ENCODE peak calls at places on chromosomes 3 and 15, in five cellular contexts. W, C, R, H and V are unnamed samples.

GRCh38 chr15:71337197-71337845 is 222.1 kb downstream of the THSD4 start:
- DNase-seq in C (no peak), R (no peak), W (no peak), H (no peak), V (peak)

GRCh38 chr3:71616571-71617021 is 33.1 kb upstream of the FOXP1 start:
- DNase-seq in W (no peak), C (no peak), H (no peak), R (no peak), V (no peak)

GRCh38 chr3:151726016-151726415 is 7.7 kb upstream of the AADACL2 start:
- DNase-seq in H (no peak), R (peak), W (no peak), C (no peak), V (no peak)

GRCh38 chr3:11362600-11362999 is 90.4 kb downstream of the ATG7 start:
- DNase-seq in R (no peak), H (no peak), W (no peak), C (no peak), V (no peak)

GRCh38 chr15:72751751-72752455 is 31.7 kb downstream of the ADPGK start:
- DNase-seq in C (no peak), H (no peak), R (no peak), W (no peak), V (no peak)

GRCh38 chr15:67049351-67050044 is 15.9 kb upstream of the SMAD3 start:
- DNase-seq in W (peak), C (no peak), H (no peak), R (peak), V (no peak)

GRCh38 chr15:39429898-39430357 is 151.0 kb upstream of the THBS1 start:
- DNase-seq in W (no peak), H (no peak), C (no peak), R (peak), V (peak)

GRCh38 chr3:124781706-124782376 is 51.6 kb downstream of the UMPS start:
- DNase-seq in W (peak), H (no peak), C (no peak), R (no peak), V (no peak)

GRCh38 chr3:28651159-28651558 is 302.5 kb upstream of the AZI2 start:
- DNase-seq in R (no peak), W (no peak), H (no peak), C (no peak), V (no peak)

GRCh38 chr15:34733621-34734020 is 21.2 kb downstream of the GJD2 start:
- DNase-seq in H (no peak), W (no peak), R (no peak), C (no peak), V (no peak)

GRCh38 chr3:64008487-64008886 is 14.8 kb downstream of the PSMD6 start:
- DNase-seq in R (no peak), C (no peak), H (no peak), W (no peak), V (no peak)

GRCh38 chr15:98609144-98609852 is 39.0 kb upstream of the IGF1R start:
- DNase-seq in R (peak), W (no peak), H (no peak), C (no peak), V (peak)

GRCh38 chr3:24110051-24110450 is 165.0 kb downstream of the NR1D2 start:
- DNase-seq in W (no peak), H (no peak), R (no peak), C (no peak), V (no peak)

GRCh38 chr3:108106031-108106430 is 15.2 kb upstream of the CD47 start:
- DNase-seq in W (no peak), H (no peak), C (no peak), R (no peak), V (no peak)

GRCh38 chr15:78461171-78461881 is 23.3 kb downstream of the IREB2 start:
- DNase-seq in H (no peak), C (no peak), W (no peak), R (no peak), V (no peak)

GRCh38 chr3:16888785-16889607 is 4.2 kb downstream of the PLCL2 start:
- DNase-seq in H (no peak), R (no peak), W (no peak), C (no peak), V (no peak)

GRCh38 chr3:41290736-41291135 is 91.4 kb downstream of the CTNNB1 start:
- DNase-seq in R (no peak), C (no peak), H (no peak), W (no peak), V (no peak)

GRCh38 chr3:173395073-173395411 is 2.5 kb upstream of the NLGN1 start:
- DNase-seq in H (no peak), W (no peak), R (no peak), C (no peak), V (no peak)

GRCh38 chr3:135576786-135577185 is 388.7 kb upstream of the PPP2R3A start:
- DNase-seq in H (no peak), C (no peak), R (no peak), W (no peak), V (no peak)

GRCh38 chr3:56975562-56975961 is 84.9 kb upstream of the SPATA12 start:
- DNase-seq in W (no peak), C (no peak), R (no peak), H (no peak), V (no peak)

GRCh38 chr3:52193059-52193458 is 4.9 kb upstream of the ALAS1 start:
- DNase-seq in H (no peak), W (peak), C (no peak), R (peak), V (no peak)

GRCh38 chr15:75729304-75730069 is 16.8 kb upstream of the CSPG4 start:
- DNase-seq in W (no peak), R (no peak), H (no peak), C (no peak), V (no peak)

GRCh38 chr15:64865998-64866520 is 24.3 kb downstream of the PLEKHO2 start:
- DNase-seq in R (peak), C (no peak), H (no peak), W (peak), V (peak)

GRCh38 chr3:24060055-24060454 is 115.0 kb downstream of the NR1D2 start:
- DNase-seq in R (no peak), W (no peak), H (no peak), C (no peak), V (no peak)

GRCh38 chr15:52735231-52736089 is 54.7 kb downstream of the ONECUT1 start:
- DNase-seq in R (peak), C (peak), H (peak), W (peak), V (peak)

GRCh38 chr3:69174871-69175737 is 52.7 kb upstream of the LMOD3 start:
- DNase-seq in H (no peak), R (no peak), W (no peak), C (no peak), V (no peak)

GRCh38 chr15:24857777-24858176 is 97.0 kb upstream of the SNRPN start:
- DNase-seq in R (no peak), H (no peak), W (no peak), C (no peak), V (no peak)

GRCh38 chr3:63937661-63938651 is 25.8 kb upstream of the SCAANT1 start:
- DNase-seq in W (peak), R (no peak), H (no peak), C (no peak), V (no peak)

GRCh38 chr3:112926000-112926399 is 48.9 kb downstream of the CD200R1 start:
- DNase-seq in C (no peak), W (no peak), R (no peak), H (no peak), V (no peak)

GRCh38 chr15:86852741-86853140 is 773.1 kb downstream of the AGBL1 start:
- DNase-seq in W (no peak), R (no peak), H (no peak), C (no peak), V (no peak)